ENCODE peak calls at places on chromosomes 2 and 18, in six cellular contexts. X, Z, Q, H, R and G are unnamed samples.

GRCh38 chr2:122218596-122218995 is 463.1 kb downstream of the TSN start:
- DNase-seq in X (no peak), Z (no peak), Q (no peak), H (no peak), R (no peak), G (no peak)

GRCh38 chr2:98734823-98735260 is 3.9 kb upstream of the MGAT4A start:
- DNase-seq in X (no peak), Z (no peak), Q (no peak), H (no peak), R (no peak), G (no peak)

GRCh38 chr2:36172828-36173227 is 182.8 kb upstream of the CRIM1 start:
- DNase-seq in X (no peak), Z (no peak), Q (no peak), H (no peak), R (no peak), G (no peak)

GRCh38 chr2:191018048-191018447 is 4.1 kb upstream of the STAT1 start:
- DNase-seq in X (no peak), Z (no peak), Q (no peak), H (no peak), R (no peak), G (no peak)

GRCh38 chr18:46332956-46333355 is 228.8 kb downstream of the HAUS1 start:
- DNase-seq in X (peak), Z (no peak), Q (no peak), H (no peak), R (peak), G (no peak)

GRCh38 chr2:64352292-64352691 is 101.7 kb upstream of the LGALSL start:
- DNase-seq in X (no peak), Z (no peak), Q (peak), H (no peak), R (no peak), G (no peak)

GRCh38 chr18:10558243-10558966 is 32.6 kb downstream of the NAPG start:
- DNase-seq in X (no peak), Z (no peak), Q (no peak), H (no peak), R (no peak), G (no peak)

GRCh38 chr2:184654945-184655344 is 56.6 kb downstream of the ZNF804A start:
- DNase-seq in X (no peak), Z (no peak), Q (no peak), H (no peak), R (no peak), G (no peak)

GRCh38 chr2:37880546-37880945 is 44.5 kb upstream of the RMDN2 start:
- DNase-seq in X (no peak), Z (no peak), Q (no peak), H (no peak), R (no peak), G (no peak)

GRCh38 chr18:43847164-43848091 is 570.1 kb upstream of the SYT4 start:
- DNase-seq in X (no peak), Z (no peak), Q (no peak), H (no peak), R (no peak), G (no peak)

GRCh38 chr2:237128026-237128703 is 42.5 kb downstream of the COPS8 start:
- DNase-seq in X (peak), Z (no peak), Q (peak), H (no peak), R (peak), G (no peak)

GRCh38 chr2:28658369-28658768 is 93.3 kb upstream of the PPP1CB start:
- DNase-seq in X (no peak), Z (no peak), Q (peak), H (no peak), R (no peak), G (no peak)

GRCh38 chr2:43152711-43153627 is 73.4 kb downstream of the ZFP36L2 start:
- DNase-seq in X (no peak), Z (no peak), Q (peak), H (no peak), R (peak), G (no peak)

GRCh38 chr2:99819766-99820165 is 322.6 kb downstream of the AFF3 start:
- DNase-seq in X (no peak), Z (no peak), Q (no peak), H (no peak), R (no peak), G (no peak)

GRCh38 chr18:79026491-79026890 is 42.7 kb upstream of the ATP9B start:
- DNase-seq in X (no peak), Z (no peak), Q (no peak), H (no peak), R (no peak), G (no peak)
- TF ChIP-seq CTCF in X (no peak), Z (no peak), Q (no peak), H (no peak), R (no peak), G (no peak)

DNA sequence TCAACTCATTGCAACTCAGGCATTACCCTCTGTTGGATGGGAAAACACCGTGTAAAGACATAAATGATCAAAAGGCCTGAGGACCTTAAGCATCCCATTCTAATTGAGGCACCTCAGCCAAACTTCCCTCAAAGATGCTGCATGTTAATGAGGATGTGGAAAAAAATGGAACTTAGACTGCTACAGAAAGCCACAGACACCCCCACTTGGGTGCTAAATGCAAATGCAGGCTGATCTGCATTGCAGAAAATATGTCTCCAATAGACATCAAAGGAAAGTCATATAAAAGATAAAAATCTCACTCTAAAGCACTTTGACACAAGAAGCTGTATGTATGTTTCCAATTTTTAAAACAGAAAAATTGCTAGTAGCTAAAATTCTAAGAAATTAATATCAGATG is 504.7 kb downstream of the KCNJ3 start:
- DNase-seq in X (no peak), Z (no peak), Q (no peak), H (no peak), R (no peak), G (no peak)
- TF ChIP-seq CTCF in X (no peak), Z (peak), Q (no peak), H (no peak), R (no peak), G (no peak)

DNA sequence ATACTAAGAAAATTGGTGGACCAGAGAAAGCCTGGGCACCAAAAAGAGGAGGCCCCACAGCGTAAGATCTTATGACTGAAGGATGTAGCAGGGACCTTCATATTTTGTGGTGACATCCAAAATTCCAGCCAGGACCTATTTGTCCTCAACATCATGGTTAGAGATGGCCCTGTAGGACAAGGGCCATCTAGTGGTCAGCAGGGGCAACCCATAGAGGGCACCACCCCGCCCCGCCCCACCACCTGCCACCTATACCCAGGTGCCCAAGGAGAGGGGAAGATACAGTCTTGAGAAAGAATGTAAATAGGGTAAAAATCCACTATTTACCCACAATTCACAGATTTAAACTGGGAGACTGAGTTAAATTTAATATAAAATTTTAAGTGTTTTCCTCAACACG is 59.6 kb upstream of the TMEM163 start:
- DNase-seq in X (no peak), Z (no peak), Q (no peak), H (no peak), R (no peak), G (no peak)
- TF ChIP-seq CTCF in X (no peak), Z (peak), Q (peak), H (no peak), R (peak), G (peak)

GRCh38 chr2:8626572-8626971 is 55.3 kb upstream of the ID2 start:
- DNase-seq in X (peak), Z (no peak), Q (no peak), H (no peak), R (no peak), G (peak)

GRCh38 chr2:8627019-8627691 is 54.7 kb upstream of the ID2 start:
- DNase-seq in X (peak), Z (no peak), Q (no peak), H (no peak), R (no peak), G (peak)

GRCh38 chr2:8628870-8629209 is 53.0 kb upstream of the ID2 start:
- DNase-seq in X (peak), Z (no peak), Q (no peak), H (no peak), R (no peak), G (no peak)

GRCh38 chr2:8628179-8628869 is 53.5 kb upstream of the ID2 start:
- DNase-seq in X (peak), Z (no peak), Q (no peak), H (no peak), R (no peak), G (peak)

GRCh38 chr2:8627692-8628085 is 54.2 kb upstream of the ID2 start:
- DNase-seq in X (no peak), Z (no peak), Q (no peak), H (no peak), R (no peak), G (peak)
- TF ChIP-seq CTCF in X (no peak), Z (no peak), Q (no peak), H (no peak), R (no peak), G (no peak)

GRCh38 chr2:216014986-216015385 is 1.6 kb upstream of the MREG start:
- DNase-seq in X (no peak), Z (no peak), Q (no peak), H (no peak), R (no peak), G (no peak)
- TF ChIP-seq CTCF in X (no peak), Z (no peak), Q (no peak), H (no peak), R (no peak), G (no peak)

DNA sequence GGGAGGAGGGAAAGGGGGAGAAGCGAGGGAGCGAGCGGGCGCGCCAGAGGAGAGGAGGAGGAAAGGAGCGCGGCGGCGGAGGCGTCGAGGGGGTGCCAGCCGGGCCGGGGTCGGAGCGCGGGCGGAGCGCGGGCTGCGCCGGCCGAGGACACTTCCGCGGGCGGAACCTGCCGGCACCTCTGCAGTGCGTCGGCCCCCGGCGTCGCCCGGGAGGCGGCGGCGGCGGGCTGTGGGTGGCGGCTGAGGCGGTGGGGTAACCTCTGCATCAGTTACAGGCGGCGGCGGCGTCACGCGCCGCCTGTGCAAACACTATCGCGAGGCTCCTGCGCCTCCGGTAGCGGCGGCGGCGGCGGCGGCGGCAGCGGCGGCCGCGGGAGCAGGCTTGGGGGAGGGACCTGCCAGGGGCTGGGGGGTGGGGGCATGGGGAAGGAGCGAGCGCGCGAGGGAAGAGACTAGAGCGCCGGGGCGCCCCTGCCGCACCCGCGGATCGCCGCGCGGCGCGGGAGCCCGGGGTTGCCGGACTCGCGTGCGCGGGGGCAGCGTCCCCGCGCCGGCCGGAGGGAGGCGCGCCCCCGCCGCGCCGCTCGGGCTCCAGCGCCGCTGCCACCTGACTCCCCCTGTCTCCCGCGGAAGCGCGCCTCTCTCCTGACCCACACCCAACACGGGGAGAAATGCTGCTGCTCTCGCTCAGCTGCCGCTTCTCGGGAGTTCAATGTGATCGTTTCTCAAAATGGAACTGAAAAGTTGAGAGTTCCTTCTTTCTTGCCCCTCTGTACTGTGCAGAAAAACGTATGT is at the start of gene TLK1:
- DNase-seq in X (peak), Z (peak), Q (peak), H (peak), R (peak), G (no peak)
- TF ChIP-seq CTCF in X (no peak), Z (peak), Q (no peak), H (no peak), R (no peak), G (no peak)

GRCh38 chr2:134662751-134663150 is 56.0 kb downstream of the TMEM163 start:
- DNase-seq in X (no peak), Z (no peak), Q (no peak), H (no peak), R (no peak), G (no peak)

GRCh38 chr2:134659724-134660123 is 59.1 kb downstream of the TMEM163 start:
- DNase-seq in X (no peak), Z (no peak), Q (no peak), H (no peak), R (no peak), G (no peak)

GRCh38 chr2:134660619-134661403 is 58.0 kb downstream of the TMEM163 start:
- DNase-seq in X (no peak), Z (no peak), Q (no peak), H (no peak), R (no peak), G (no peak)

GRCh38 chr2:134663451-134663850 is 55.3 kb downstream of the TMEM163 start:
- DNase-seq in X (no peak), Z (no peak), Q (no peak), H (no peak), R (no peak), G (no peak)

DNA sequence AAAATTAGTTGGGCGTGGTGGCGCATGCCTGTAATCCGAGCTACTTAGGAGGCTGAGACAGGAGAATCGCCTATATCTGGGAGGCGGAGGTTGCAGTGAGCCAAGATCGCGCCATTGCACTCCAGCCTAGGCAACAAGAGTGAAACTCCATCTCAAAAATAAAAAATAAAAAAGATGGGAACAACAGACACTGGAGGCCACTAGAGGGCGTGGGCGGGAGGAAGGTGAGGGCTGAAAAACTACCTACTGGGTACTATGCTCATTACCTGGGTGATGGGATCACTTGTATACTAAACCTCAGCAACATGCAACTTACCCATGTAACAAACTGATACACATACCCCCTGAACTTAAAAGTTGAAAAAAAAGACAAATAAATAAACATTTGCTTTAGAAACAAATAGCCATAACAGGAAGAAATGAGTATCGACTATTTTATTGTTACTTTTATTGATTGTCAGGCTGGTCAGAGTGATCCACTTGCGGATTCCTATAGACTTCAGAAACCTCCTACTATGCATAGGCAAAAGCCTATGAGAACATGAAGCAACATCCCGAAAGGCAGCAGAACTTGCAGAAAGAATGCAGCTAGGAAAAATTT is 61.0 kb downstream of the TMEM163 start:
- DNase-seq in X (no peak), Z (no peak), Q (no peak), H (no peak), R (no peak), G (no peak)
- TF ChIP-seq CTCF in X (no peak), Z (peak), Q (peak), H (peak), R (peak), G (peak)

DNA sequence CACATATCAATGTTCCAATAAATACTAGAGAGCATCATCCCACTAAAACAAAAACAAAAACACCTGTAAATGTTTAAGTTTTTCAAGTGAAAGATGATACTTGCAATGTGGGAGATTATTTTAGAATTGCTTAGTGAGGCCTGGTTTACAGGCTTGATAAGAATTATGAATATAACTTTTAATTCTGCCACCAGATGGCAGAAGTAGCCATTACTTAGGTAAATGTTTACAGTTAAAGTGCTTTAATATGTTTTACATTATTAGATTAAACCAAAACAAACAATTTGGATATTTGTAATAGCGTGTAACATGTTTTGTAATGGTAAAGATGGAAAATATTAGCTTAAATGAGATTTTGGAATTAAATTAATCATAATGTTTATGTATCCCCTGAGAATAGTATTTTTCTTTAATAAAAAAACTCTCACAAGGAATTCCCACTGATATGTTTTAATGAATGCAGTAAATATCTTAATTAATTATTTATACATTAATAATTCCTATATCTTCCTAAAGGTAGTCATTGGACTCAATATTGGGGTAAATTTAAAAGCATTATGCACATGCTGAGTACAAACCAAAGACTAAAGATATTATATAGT is 522.0 kb downstream of the SPAG16 start:
- DNase-seq in X (no peak), Z (peak), Q (no peak), H (no peak), R (no peak), G (no peak)
- TF ChIP-seq CTCF in X (peak), Z (peak), Q (peak), H (peak), R (peak), G (peak)

DNA sequence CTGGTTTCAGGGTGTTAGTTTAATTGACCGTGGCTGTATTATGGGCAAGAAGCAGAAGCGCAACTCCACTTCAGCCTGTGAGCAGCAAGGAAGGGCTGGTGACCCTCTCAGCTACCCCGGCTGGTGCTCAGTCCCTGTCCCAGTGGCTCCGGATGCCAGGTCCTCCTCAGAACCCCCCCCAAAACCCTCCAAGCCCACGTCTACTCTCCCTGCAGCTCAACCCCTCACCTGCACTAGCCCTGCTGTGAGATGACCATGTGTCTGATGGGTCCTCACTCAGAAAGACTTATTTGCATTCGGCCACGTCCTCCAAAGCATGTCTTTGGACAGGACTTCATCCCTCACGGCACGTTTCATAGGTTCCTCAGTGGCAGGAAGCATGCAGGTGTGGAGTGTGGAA is 119.7 kb upstream of the ALKAL2 start:
- DNase-seq in X (no peak), Z (no peak), Q (no peak), H (no peak), R (no peak), G (no peak)
- TF ChIP-seq CTCF in X (no peak), Z (no peak), Q (no peak), H (no peak), R (no peak), G (no peak)